ENCODE peak calls at places on chromosomes 3 and 15, in ten cellular contexts. B, A, O, V, X, C, D, Q, I and Y are unnamed samples.

GRCh38 chr3:154243353-154243752 is 80.9 kb downstream of the DHX36 start:
- ATAC-seq in V (no peak), O (peak), B (no peak), Q (peak), X (no peak), A (peak), I (no peak), C (no peak), D (no peak), Y (no peak)

GRCh38 chr3:122955916-122956684 is 71.5 kb downstream of the SEMA5B start:
- ATAC-seq in I (no peak), O (no peak), D (no peak), V (no peak), A (no peak), C (no peak), B (no peak), Q (peak), X (no peak), Y (no peak)

GRCh38 chr15:95872366-95872771 is 458.1 kb upstream of the NR2F2 start:
- ATAC-seq in Q (no peak), C (no peak), V (no peak), I (no peak), A (no peak), D (no peak), O (no peak), B (no peak), X (no peak), Y (peak)

GRCh38 chr15:80034633-80035032 is 24.8 kb upstream of the ZFAND6 start:
- ATAC-seq in V (no peak), A (no peak), I (no peak), D (no peak), O (no peak), B (peak), Q (no peak), X (no peak), C (no peak), Y (no peak)

GRCh38 chr3:171326717-171327440 is 133.3 kb downstream of the TNIK start:
- ATAC-seq in I (no peak), X (no peak), B (no peak), Q (no peak), V (no peak), O (no peak), A (no peak), C (no peak), D (no peak), Y (no peak)

GRCh38 chr3:126828306-126828705 is 124.3 kb downstream of the CHCHD6 start:
- ATAC-seq in O (peak), Q (peak), X (no peak), V (no peak), A (peak), B (no peak), I (no peak), C (no peak), D (no peak), Y (no peak)

GRCh38 chr3:5037828-5038227 is 58.6 kb downstream of the BHLHE40 start:
- ATAC-seq in I (peak), B (peak), C (no peak), A (no peak), O (no peak), V (no peak), Q (no peak), X (no peak), D (no peak), Y (no peak)

GRCh38 chr3:80618295-80619256 is 850.8 kb upstream of the ROBO1 start:
- ATAC-seq in O (no peak), B (no peak), Q (no peak), V (no peak), I (no peak), C (peak), D (no peak), X (no peak), A (no peak), Y (no peak)

GRCh38 chr3:127997961-127998360 is 54.3 kb upstream of the SEC61A1 start:
- ATAC-seq in I (no peak), C (peak), O (no peak), B (no peak), Q (no peak), X (no peak), D (no peak), A (no peak), V (no peak), Y (peak)

GRCh38 chr3:109679672-109680071 is 342.3 kb upstream of the DPPA4 start:
- ATAC-seq in C (no peak), D (no peak), B (no peak), O (no peak), X (no peak), V (no peak), Q (no peak), I (no peak), A (no peak), Y (no peak)

GRCh38 chr3:142902356-142902755 is 13.5 kb upstream of the PCOLCE2 start:
- ATAC-seq in X (no peak), Q (no peak), I (no peak), C (no peak), D (no peak), O (no peak), A (no peak), B (no peak), V (no peak), Y (no peak)

GRCh38 chr3:142154186-142154585 is 4.8 kb upstream of the TFDP2 start:
- ATAC-seq in I (no peak), B (no peak), X (no peak), C (no peak), A (no peak), D (no peak), Q (no peak), O (no peak), V (no peak), Y (peak)

GRCh38 chr3:179811321-179812095 is 158.7 kb downstream of the USP13 start:
- ATAC-seq in D (peak), A (peak), C (peak), I (no peak), V (peak), X (no peak), B (peak), O (peak), Q (peak), Y (peak)

GRCh38 chr3:32577621-32578556 is 7.2 kb upstream of the DYNC1LI1 start:
- ATAC-seq in C (peak), B (peak), Q (peak), O (peak), V (no peak), X (peak), I (peak), D (no peak), A (no peak), Y (peak)

GRCh38 chr3:150746791-150747590 is 16.0 kb downstream of the SIAH2 start:
- ATAC-seq in X (no peak), Q (no peak), V (no peak), A (no peak), C (peak), D (peak), O (no peak), I (no peak), B (peak), Y (no peak)

GRCh38 chr15:42919308-42919707 is 1.3 kb downstream of the TTBK2 start:
- ATAC-seq in B (no peak), I (no peak), Q (no peak), A (no peak), C (no peak), O (no peak), X (no peak), D (no peak), V (no peak), Y (no peak)

GRCh38 chr3:116569611-116570010 is 124.3 kb upstream of the LSAMP start:
- ATAC-seq in O (no peak), Q (no peak), X (no peak), V (no peak), C (no peak), I (no peak), D (no peak), A (no peak), B (no peak), Y (no peak)

GRCh38 chr3:82506204-82506603 is 744.8 kb upstream of the GBE1 start:
- ATAC-seq in X (no peak), A (no peak), O (no peak), B (no peak), D (no peak), C (no peak), Q (no peak), I (no peak), V (no peak), Y (no peak)

GRCh38 chr3:25468866-25469319 is 40.8 kb downstream of the RARB start:
- ATAC-seq in A (peak), I (no peak), O (peak), C (peak), Q (peak), V (peak), X (no peak), D (peak), B (no peak), Y (no peak)

GRCh38 chr3:129705274-129705673 is 98.8 kb upstream of the PLXND1 start:
- ATAC-seq in I (no peak), B (no peak), C (no peak), A (no peak), X (no peak), D (no peak), O (no peak), V (no peak), Q (no peak), Y (no peak)

GRCh38 chr3:177578488-177578887 is 381.2 kb upstream of the TBL1XR1 start:
- ATAC-seq in I (no peak), D (no peak), B (peak), A (no peak), V (no peak), X (no peak), Q (no peak), O (no peak), C (no peak), Y (no peak)

GRCh38 chr3:143389388-143389787 is 269.8 kb downstream of the CHST2 start:
- ATAC-seq in D (no peak), A (no peak), I (no peak), C (no peak), X (no peak), V (no peak), Q (no peak), O (no peak), B (no peak), Y (no peak)

GRCh38 chr15:69838951-69839350 is 258.8 kb downstream of the TLE3 start:
- ATAC-seq in Q (no peak), V (no peak), O (no peak), C (no peak), B (no peak), D (no peak), A (no peak), X (no peak), I (no peak), Y (no peak)

GRCh38 chr3:120177907-120178306 is 83.7 kb upstream of the GSK3B start:
- ATAC-seq in D (peak), B (no peak), Q (no peak), V (no peak), C (peak), O (no peak), A (no peak), X (no peak), I (no peak), Y (no peak)